ENCODE peak calls at places on chromosomes 1 and 21, in ten cellular contexts. One of them, this sample, is unnamed.

GRCh38 chr1:47469910-47470309 is 32.1 kb downstream of the FOXD2 start:
- DNase-seq in stimulated activated CD4-positive, alpha-beta T cell treated with anti-CD3 and anti-CD28 coated beads, Interleukin-12 subunit alpha, Interleukin-12 subunit beta, amount 100 ng/mL, for 4 hours: no peak
- DNase-seq in omental fat pad: no peak
- DNase-seq in naive thymus-derived CD8-positive, alpha-beta T cell: no peak
- DNase-seq in myocyte: no peak
- DNase-seq in posterior cingulate gyrus: no peak
- DNase-seq in NCI-H2081: no peak
- DNase-seq in stomach: no peak
- DNase-seq in RCC 7860: no peak
- DNase-seq in anterior cingulate cortex: no peak
- DNase-seq in this sample: no peak

GRCh38 chr1:222224576-222224975 is 323.3 kb downstream of the HHIPL2 start:
- DNase-seq in myocyte: peak; percentile 20
- DNase-seq in NCI-H2081: no peak
- DNase-seq in stomach: no peak
- DNase-seq in anterior cingulate cortex: no peak
- DNase-seq in RCC 7860: peak; percentile 32
- DNase-seq in stimulated activated CD4-positive, alpha-beta T cell treated with anti-CD3 and anti-CD28 coated beads, Interleukin-12 subunit alpha, Interleukin-12 subunit beta, amount 100 ng/mL, for 4 hours: no peak
- DNase-seq in naive thymus-derived CD8-positive, alpha-beta T cell: no peak
- DNase-seq in posterior cingulate gyrus: no peak
- DNase-seq in omental fat pad: no peak
- DNase-seq in this sample: no peak

GRCh38 chr1:201092738-201093137 is 19.5 kb downstream of the CACNA1S start:
- DNase-seq in posterior cingulate gyrus: no peak
- DNase-seq in stomach: no peak
- DNase-seq in stimulated activated CD4-positive, alpha-beta T cell treated with anti-CD3 and anti-CD28 coated beads, Interleukin-12 subunit alpha, Interleukin-12 subunit beta, amount 100 ng/mL, for 4 hours: no peak
- DNase-seq in RCC 7860: no peak
- DNase-seq in omental fat pad: no peak
- DNase-seq in myocyte: no peak
- DNase-seq in anterior cingulate cortex: no peak
- DNase-seq in naive thymus-derived CD8-positive, alpha-beta T cell: no peak
- DNase-seq in NCI-H2081: no peak
- DNase-seq in this sample: no peak

GRCh38 chr21:45562401-45562800 is 20.2 kb upstream of the SLC19A1 start:
- DNase-seq in naive thymus-derived CD8-positive, alpha-beta T cell: no peak
- DNase-seq in anterior cingulate cortex: no peak
- DNase-seq in posterior cingulate gyrus: no peak
- DNase-seq in NCI-H2081: no peak
- DNase-seq in myocyte: no peak
- DNase-seq in RCC 7860: no peak
- DNase-seq in stomach: peak; percentile 16
- DNase-seq in omental fat pad: no peak
- DNase-seq in stimulated activated CD4-positive, alpha-beta T cell treated with anti-CD3 and anti-CD28 coated beads, Interleukin-12 subunit alpha, Interleukin-12 subunit beta, amount 100 ng/mL, for 4 hours: no peak
- DNase-seq in this sample: no peak

GRCh38 chr1:217407426-217407825 is 223.5 kb downstream of the GPATCH2 start:
- DNase-seq in anterior cingulate cortex: no peak
- DNase-seq in omental fat pad: no peak
- DNase-seq in posterior cingulate gyrus: no peak
- DNase-seq in NCI-H2081: peak; percentile 12
- DNase-seq in stimulated activated CD4-positive, alpha-beta T cell treated with anti-CD3 and anti-CD28 coated beads, Interleukin-12 subunit alpha, Interleukin-12 subunit beta, amount 100 ng/mL, for 4 hours: no peak
- DNase-seq in RCC 7860: no peak
- DNase-seq in myocyte: no peak
- DNase-seq in stomach: no peak
- DNase-seq in naive thymus-derived CD8-positive, alpha-beta T cell: no peak
- DNase-seq in this sample: no peak

GRCh38 chr1:35377553-35377952 is 109.0 kb downstream of the ZMYM4 start:
- DNase-seq in stimulated activated CD4-positive, alpha-beta T cell treated with anti-CD3 and anti-CD28 coated beads, Interleukin-12 subunit alpha, Interleukin-12 subunit beta, amount 100 ng/mL, for 4 hours: no peak
- DNase-seq in myocyte: peak; percentile 10
- DNase-seq in NCI-H2081: no peak
- DNase-seq in stomach: no peak
- DNase-seq in naive thymus-derived CD8-positive, alpha-beta T cell: no peak
- DNase-seq in posterior cingulate gyrus: no peak
- DNase-seq in omental fat pad: no peak
- DNase-seq in RCC 7860: peak; percentile 25
- DNase-seq in anterior cingulate cortex: no peak
- DNase-seq in this sample: no peak

GRCh38 chr1:2528966-2529750 is 905 bp downstream of the HES5 start:
- DNase-seq in naive thymus-derived CD8-positive, alpha-beta T cell: peak; percentile 55
- DNase-seq in anterior cingulate cortex: no peak
- DNase-seq in stomach: no peak
- DNase-seq in RCC 7860: no peak
- DNase-seq in omental fat pad: no peak
- DNase-seq in NCI-H2081: peak; percentile 34
- DNase-seq in posterior cingulate gyrus: no peak
- DNase-seq in stimulated activated CD4-positive, alpha-beta T cell treated with anti-CD3 and anti-CD28 coated beads, Interleukin-12 subunit alpha, Interleukin-12 subunit beta, amount 100 ng/mL, for 4 hours: peak; percentile 56
- DNase-seq in myocyte: no peak
- DNase-seq in this sample: no peak

GRCh38 chr1:15902882-15903281 is 55.4 kb downstream of the SPEN start:
- DNase-seq in anterior cingulate cortex: no peak
- DNase-seq in NCI-H2081: no peak
- DNase-seq in naive thymus-derived CD8-positive, alpha-beta T cell: no peak
- DNase-seq in stimulated activated CD4-positive, alpha-beta T cell treated with anti-CD3 and anti-CD28 coated beads, Interleukin-12 subunit alpha, Interleukin-12 subunit beta, amount 100 ng/mL, for 4 hours: no peak
- DNase-seq in omental fat pad: no peak
- DNase-seq in RCC 7860: peak; percentile 41
- DNase-seq in myocyte: peak; percentile 70
- DNase-seq in stomach: no peak
- DNase-seq in posterior cingulate gyrus: no peak
- DNase-seq in this sample: no peak

GRCh38 chr1:228177183-228177475 is 11.5 kb downstream of the IBA57 start:
- DNase-seq in posterior cingulate gyrus: no peak
- DNase-seq in omental fat pad: no peak
- DNase-seq in RCC 7860: no peak
- DNase-seq in NCI-H2081: no peak
- DNase-seq in myocyte: no peak
- DNase-seq in stomach: no peak
- DNase-seq in stimulated activated CD4-positive, alpha-beta T cell treated with anti-CD3 and anti-CD28 coated beads, Interleukin-12 subunit alpha, Interleukin-12 subunit beta, amount 100 ng/mL, for 4 hours: no peak
- DNase-seq in naive thymus-derived CD8-positive, alpha-beta T cell: no peak
- DNase-seq in anterior cingulate cortex: no peak
- DNase-seq in this sample: no peak

GRCh38 chr1:104098837-104099236 is 349.1 kb downstream of the AMY1C start:
- DNase-seq in stimulated activated CD4-positive, alpha-beta T cell treated with anti-CD3 and anti-CD28 coated beads, Interleukin-12 subunit alpha, Interleukin-12 subunit beta, amount 100 ng/mL, for 4 hours: no peak
- DNase-seq in NCI-H2081: no peak
- DNase-seq in naive thymus-derived CD8-positive, alpha-beta T cell: no peak
- DNase-seq in myocyte: no peak
- DNase-seq in posterior cingulate gyrus: no peak
- DNase-seq in anterior cingulate cortex: no peak
- DNase-seq in omental fat pad: no peak
- DNase-seq in RCC 7860: no peak
- DNase-seq in stomach: no peak
- DNase-seq in this sample: no peak

GRCh38 chr1:9503001-9503675 is 36.1 kb upstream of the SLC25A33 start:
- DNase-seq in naive thymus-derived CD8-positive, alpha-beta T cell: no peak
- DNase-seq in RCC 7860: no peak
- DNase-seq in stomach: peak; percentile 29
- DNase-seq in posterior cingulate gyrus: no peak
- DNase-seq in omental fat pad: no peak
- DNase-seq in myocyte: no peak
- DNase-seq in stimulated activated CD4-positive, alpha-beta T cell treated with anti-CD3 and anti-CD28 coated beads, Interleukin-12 subunit alpha, Interleukin-12 subunit beta, amount 100 ng/mL, for 4 hours: no peak
- DNase-seq in anterior cingulate cortex: no peak
- DNase-seq in NCI-H2081: no peak
- DNase-seq in this sample: no peak

GRCh38 chr1:206878456-206878855 is 13.0 kb downstream of the IL20 start:
- DNase-seq in naive thymus-derived CD8-positive, alpha-beta T cell: no peak
- DNase-seq in posterior cingulate gyrus: no peak
- DNase-seq in stimulated activated CD4-positive, alpha-beta T cell treated with anti-CD3 and anti-CD28 coated beads, Interleukin-12 subunit alpha, Interleukin-12 subunit beta, amount 100 ng/mL, for 4 hours: no peak
- DNase-seq in RCC 7860: no peak
- DNase-seq in stomach: no peak
- DNase-seq in myocyte: no peak
- DNase-seq in NCI-H2081: no peak
- DNase-seq in anterior cingulate cortex: no peak
- DNase-seq in omental fat pad: no peak
- DNase-seq in this sample: no peak

GRCh38 chr21:44947111-44947929 is 7.5 kb downstream of the SLX9 start:
- DNase-seq in RCC 7860: peak; percentile 77
- DNase-seq in stomach: no peak
- DNase-seq in naive thymus-derived CD8-positive, alpha-beta T cell: no peak
- DNase-seq in stimulated activated CD4-positive, alpha-beta T cell treated with anti-CD3 and anti-CD28 coated beads, Interleukin-12 subunit alpha, Interleukin-12 subunit beta, amount 100 ng/mL, for 4 hours: no peak
- DNase-seq in myocyte: no peak
- DNase-seq in NCI-H2081: no peak
- DNase-seq in anterior cingulate cortex: no peak
- DNase-seq in omental fat pad: no peak
- DNase-seq in posterior cingulate gyrus: no peak
- DNase-seq in this sample: no peak

GRCh38 chr21:37146320-37147225 is 73.5 kb downstream of the TTC3 start:
- DNase-seq in RCC 7860: no peak
- DNase-seq in posterior cingulate gyrus: no peak
- DNase-seq in stimulated activated CD4-positive, alpha-beta T cell treated with anti-CD3 and anti-CD28 coated beads, Interleukin-12 subunit alpha, Interleukin-12 subunit beta, amount 100 ng/mL, for 4 hours: no peak
- DNase-seq in naive thymus-derived CD8-positive, alpha-beta T cell: no peak
- DNase-seq in anterior cingulate cortex: no peak
- DNase-seq in NCI-H2081: no peak
- DNase-seq in omental fat pad: no peak
- DNase-seq in myocyte: no peak
- DNase-seq in stomach: no peak
- DNase-seq in this sample: no peak

GRCh38 chr1:204171751-204172178 is 5.6 kb upstream of the REN start:
- DNase-seq in omental fat pad: no peak
- DNase-seq in posterior cingulate gyrus: no peak
- DNase-seq in RCC 7860: peak; percentile 89
- DNase-seq in NCI-H2081: no peak
- DNase-seq in myocyte: no peak
- DNase-seq in stimulated activated CD4-positive, alpha-beta T cell treated with anti-CD3 and anti-CD28 coated beads, Interleukin-12 subunit alpha, Interleukin-12 subunit beta, amount 100 ng/mL, for 4 hours: no peak
- DNase-seq in anterior cingulate cortex: no peak
- DNase-seq in stomach: no peak
- DNase-seq in naive thymus-derived CD8-positive, alpha-beta T cell: no peak
- DNase-seq in this sample: no peak

GRCh38 chr1:43763497-43763973 is 56.2 kb downstream of the ST3GAL3 start:
- DNase-seq in anterior cingulate cortex: peak; percentile 64
- DNase-seq in stimulated activated CD4-positive, alpha-beta T cell treated with anti-CD3 and anti-CD28 coated beads, Interleukin-12 subunit alpha, Interleukin-12 subunit beta, amount 100 ng/mL, for 4 hours: peak; percentile 17
- DNase-seq in myocyte: peak; percentile 94
- DNase-seq in posterior cingulate gyrus: peak; percentile 54
- DNase-seq in stomach: peak; percentile 65
- DNase-seq in omental fat pad: peak; percentile 33
- DNase-seq in NCI-H2081: peak; percentile 93
- DNase-seq in naive thymus-derived CD8-positive, alpha-beta T cell: peak; percentile 44
- DNase-seq in RCC 7860: peak; percentile 80
- DNase-seq in this sample: peak; percentile 34

GRCh38 chr1:152110365-152110859 is 4.8 kb downstream of the TCHH start:
- DNase-seq in myocyte: peak; percentile 45
- DNase-seq in stomach: no peak
- DNase-seq in anterior cingulate cortex: no peak
- DNase-seq in stimulated activated CD4-positive, alpha-beta T cell treated with anti-CD3 and anti-CD28 coated beads, Interleukin-12 subunit alpha, Interleukin-12 subunit beta, amount 100 ng/mL, for 4 hours: no peak
- DNase-seq in posterior cingulate gyrus: peak; percentile 27
- DNase-seq in NCI-H2081: no peak
- DNase-seq in RCC 7860: peak; percentile 53
- DNase-seq in omental fat pad: no peak
- DNase-seq in naive thymus-derived CD8-positive, alpha-beta T cell: no peak
- DNase-seq in this sample: no peak

GRCh38 chr1:201021333-201022177 is 2.0 kb downstream of the KIF21B start:
- DNase-seq in naive thymus-derived CD8-positive, alpha-beta T cell: no peak
- DNase-seq in stomach: no peak
- DNase-seq in RCC 7860: no peak
- DNase-seq in omental fat pad: no peak
- DNase-seq in NCI-H2081: no peak
- DNase-seq in stimulated activated CD4-positive, alpha-beta T cell treated with anti-CD3 and anti-CD28 coated beads, Interleukin-12 subunit alpha, Interleukin-12 subunit beta, amount 100 ng/mL, for 4 hours: no peak
- DNase-seq in posterior cingulate gyrus: no peak
- DNase-seq in myocyte: no peak
- DNase-seq in anterior cingulate cortex: no peak
- DNase-seq in this sample: no peak

GRCh38 chr21:44461005-44461404 is 5.7 kb downstream of the LRRC3 start:
- DNase-seq in NCI-H2081: no peak
- DNase-seq in stimulated activated CD4-positive, alpha-beta T cell treated with anti-CD3 and anti-CD28 coated beads, Interleukin-12 subunit alpha, Interleukin-12 subunit beta, amount 100 ng/mL, for 4 hours: no peak
- DNase-seq in posterior cingulate gyrus: no peak
- DNase-seq in RCC 7860: no peak
- DNase-seq in myocyte: no peak
- DNase-seq in naive thymus-derived CD8-positive, alpha-beta T cell: no peak
- DNase-seq in anterior cingulate cortex: no peak
- DNase-seq in stomach: no peak
- DNase-seq in omental fat pad: no peak
- DNase-seq in this sample: no peak

GRCh38 chr1:7962011-7962335 is 462 bp downstream of the PARK7 start:
- DNase-seq in RCC 7860: no peak
- DNase-seq in omental fat pad: no peak
- DNase-seq in anterior cingulate cortex: no peak
- DNase-seq in stimulated activated CD4-positive, alpha-beta T cell treated with anti-CD3 and anti-CD28 coated beads, Interleukin-12 subunit alpha, Interleukin-12 subunit beta, amount 100 ng/mL, for 4 hours: no peak
- DNase-seq in naive thymus-derived CD8-positive, alpha-beta T cell: no peak
- DNase-seq in stomach: no peak
- DNase-seq in NCI-H2081: no peak
- DNase-seq in myocyte: no peak
- DNase-seq in posterior cingulate gyrus: no peak
- DNase-seq in this sample: no peak

GRCh38 chr1:207824691-207825090 is 72.8 kb downstream of the CD46 start:
- DNase-seq in stomach: no peak
- DNase-seq in NCI-H2081: no peak
- DNase-seq in posterior cingulate gyrus: no peak
- DNase-seq in anterior cingulate cortex: no peak
- DNase-seq in stimulated activated CD4-positive, alpha-beta T cell treated with anti-CD3 and anti-CD28 coated beads, Interleukin-12 subunit alpha, Interleukin-12 subunit beta, amount 100 ng/mL, for 4 hours: no peak
- DNase-seq in RCC 7860: peak; percentile 35
- DNase-seq in myocyte: no peak
- DNase-seq in naive thymus-derived CD8-positive, alpha-beta T cell: no peak
- DNase-seq in omental fat pad: no peak
- DNase-seq in this sample: no peak

GRCh38 chr1:98662354-98662665 is 789 bp downstream of the SNX7 start:
- DNase-seq in posterior cingulate gyrus: no peak
- DNase-seq in naive thymus-derived CD8-positive, alpha-beta T cell: no peak
- DNase-seq in anterior cingulate cortex: no peak
- DNase-seq in stimulated activated CD4-positive, alpha-beta T cell treated with anti-CD3 and anti-CD28 coated beads, Interleukin-12 subunit alpha, Interleukin-12 subunit beta, amount 100 ng/mL, for 4 hours: no peak
- DNase-seq in NCI-H2081: peak; percentile 30
- DNase-seq in omental fat pad: no peak
- DNase-seq in stomach: no peak
- DNase-seq in RCC 7860: peak; percentile 28
- DNase-seq in myocyte: no peak
- DNase-seq in this sample: no peak

GRCh38 chr1:66168467-66168887 is 365.5 kb upstream of the SGIP1 start:
- DNase-seq in stimulated activated CD4-positive, alpha-beta T cell treated with anti-CD3 and anti-CD28 coated beads, Interleukin-12 subunit alpha, Interleukin-12 subunit beta, amount 100 ng/mL, for 4 hours: no peak
- DNase-seq in RCC 7860: peak; percentile 44
- DNase-seq in stomach: no peak
- DNase-seq in naive thymus-derived CD8-positive, alpha-beta T cell: no peak
- DNase-seq in NCI-H2081: no peak
- DNase-seq in myocyte: peak; percentile 88
- DNase-seq in posterior cingulate gyrus: no peak
- DNase-seq in anterior cingulate cortex: no peak
- DNase-seq in omental fat pad: no peak
- DNase-seq in this sample: no peak

GRCh38 chr1:159492575-159493323 is 43.1 kb downstream of the OR10J5 start:
- DNase-seq in stimulated activated CD4-positive, alpha-beta T cell treated with anti-CD3 and anti-CD28 coated beads, Interleukin-12 subunit alpha, Interleukin-12 subunit beta, amount 100 ng/mL, for 4 hours: no peak
- DNase-seq in posterior cingulate gyrus: no peak
- DNase-seq in anterior cingulate cortex: no peak
- DNase-seq in stomach: no peak
- DNase-seq in myocyte: no peak
- DNase-seq in NCI-H2081: no peak
- DNase-seq in omental fat pad: no peak
- DNase-seq in naive thymus-derived CD8-positive, alpha-beta T cell: no peak
- DNase-seq in RCC 7860: peak; percentile 91
- DNase-seq in this sample: no peak

GRCh38 chr21:31317688-31318087 is 26.4 kb downstream of the TIAM1 start:
- DNase-seq in posterior cingulate gyrus: no peak
- DNase-seq in myocyte: no peak
- DNase-seq in stimulated activated CD4-positive, alpha-beta T cell treated with anti-CD3 and anti-CD28 coated beads, Interleukin-12 subunit alpha, Interleukin-12 subunit beta, amount 100 ng/mL, for 4 hours: no peak
- DNase-seq in RCC 7860: no peak
- DNase-seq in omental fat pad: no peak
- DNase-seq in anterior cingulate cortex: no peak
- DNase-seq in stomach: no peak
- DNase-seq in naive thymus-derived CD8-positive, alpha-beta T cell: no peak
- DNase-seq in NCI-H2081: no peak
- DNase-seq in this sample: no peak

GRCh38 chr1:9239622-9240401 is 5.2 kb downstream of the H6PD start:
- DNase-seq in posterior cingulate gyrus: peak; percentile 48
- DNase-seq in omental fat pad: no peak
- DNase-seq in stimulated activated CD4-positive, alpha-beta T cell treated with anti-CD3 and anti-CD28 coated beads, Interleukin-12 subunit alpha, Interleukin-12 subunit beta, amount 100 ng/mL, for 4 hours: peak; percentile 10
- DNase-seq in myocyte: peak; percentile 97
- DNase-seq in NCI-H2081: no peak
- DNase-seq in naive thymus-derived CD8-positive, alpha-beta T cell: peak; percentile 42
- DNase-seq in anterior cingulate cortex: no peak
- DNase-seq in RCC 7860: peak; percentile 29
- DNase-seq in stomach: peak; percentile 57
- DNase-seq in this sample: peak; percentile 72

GRCh38 chr1:207519505-207520399 is 23.8 kb downstream of the CR1 start:
- DNase-seq in posterior cingulate gyrus: no peak
- DNase-seq in NCI-H2081: no peak
- DNase-seq in RCC 7860: no peak
- DNase-seq in anterior cingulate cortex: no peak
- DNase-seq in naive thymus-derived CD8-positive, alpha-beta T cell: no peak
- DNase-seq in stimulated activated CD4-positive, alpha-beta T cell treated with anti-CD3 and anti-CD28 coated beads, Interleukin-12 subunit alpha, Interleukin-12 subunit beta, amount 100 ng/mL, for 4 hours: no peak
- DNase-seq in myocyte: no peak
- DNase-seq in stomach: no peak
- DNase-seq in omental fat pad: no peak
- DNase-seq in this sample: no peak

GRCh38 chr1:160208179-160209040 is 3.2 kb downstream of the PEA15 start:
- DNase-seq in anterior cingulate cortex: peak; percentile 9
- DNase-seq in myocyte: no peak
- DNase-seq in naive thymus-derived CD8-positive, alpha-beta T cell: no peak
- DNase-seq in posterior cingulate gyrus: no peak
- DNase-seq in stomach: no peak
- DNase-seq in NCI-H2081: no peak
- DNase-seq in omental fat pad: no peak
- DNase-seq in stimulated activated CD4-positive, alpha-beta T cell treated with anti-CD3 and anti-CD28 coated beads, Interleukin-12 subunit alpha, Interleukin-12 subunit beta, amount 100 ng/mL, for 4 hours: no peak
- DNase-seq in RCC 7860: no peak
- DNase-seq in this sample: no peak

This sample was measured in GM12891.